ENCODE peak calls at places on chromosomes 16 and 17, in six cellular contexts. H is esophagus squamous epithelium, Y is testis, L is H54, K is GM12891, J is Peyer's patch. E is an unnamed sample.

GRCh38 chr16:3919413-3919812 is 38.9 kb upstream of the CREBBP start:
- DNase-seq in H (no peak), Y (no peak), L (no peak), K (no peak), J (no peak), E (no peak)

GRCh38 chr16:64153718-64154117 is 968.1 kb downstream of the CDH11 start:
- DNase-seq in H (no peak), Y (no peak), L (no peak), K (no peak), J (no peak), E (no peak)

GRCh38 chr16:52912565-52913173 is 140.0 kb downstream of the CHD9NB start:
- DNase-seq in H (no peak), Y (peak; percentile 74), L (peak; percentile 28), K (peak; percentile 12), J (no peak), E (peak; percentile 38)

GRCh38 chr17:12867726-12868125 is 78.4 kb downstream of the ARHGAP44 start:
- DNase-seq in H (no peak), Y (no peak), L (no peak), K (no peak), J (no peak), E (no peak)

GRCh38 chr17:7549401-7550055 is 670 bp downstream of the TNFSF12 start:
- DNase-seq in H (no peak), Y (no peak), L (no peak), K (peak; percentile 31), J (peak; percentile 55), E (no peak)

GRCh38 chr17:55446581-55447205 is 25.1 kb upstream of the MMD start:
- DNase-seq in H (no peak), Y (no peak), L (no peak), K (no peak), J (no peak), E (no peak)

GRCh38 chr17:21007646-21008045 is 35.2 kb downstream of the USP22 start:
- DNase-seq in H (no peak), Y (no peak), L (no peak), K (no peak), J (no peak), E (no peak)

GRCh38 chr17:48011405-48012150 is 26.0 kb downstream of the COPZ2 start:
- DNase-seq in H (no peak), Y (peak; percentile 41), L (peak; percentile 72), K (no peak), J (peak; percentile 63), E (peak; percentile 57)

GRCh38 chr16:71537643-71538042 is 11.4 kb downstream of the CHST4 start:
- DNase-seq in H (no peak), Y (peak; percentile 58), L (peak; percentile 12), K (peak; percentile 44), J (no peak), E (peak; percentile 66)

GRCh38 chr17:17518019-17518418 is 21.8 kb upstream of the RASD1 start:
- DNase-seq in H (no peak), Y (no peak), L (no peak), K (no peak), J (no peak), E (no peak)

GRCh38 chr17:29038511-29039300 is 4.2 kb upstream of the PIPOX start:
- DNase-seq in H (no peak), Y (no peak), L (no peak), K (no peak), J (no peak), E (peak; percentile 27)

GRCh38 chr17:2844386-2844785 is 48.1 kb downstream of the RAP1GAP2 start:
- DNase-seq in H (no peak), Y (no peak), L (no peak), K (no peak), J (no peak), E (no peak)

GRCh38 chr16:56048425-56049100 is 142.7 kb upstream of the GNAO1 start:
- DNase-seq in H (no peak), Y (no peak), L (no peak), K (peak; percentile 12), J (no peak), E (no peak)

GRCh38 chr17:67038861-67039365 is 5.4 kb upstream of the CACNG1 start:
- DNase-seq in H (no peak), Y (no peak), L (no peak), K (no peak), J (no peak), E (no peak)

GRCh38 chr17:69960755-69961154 is 114.3 kb upstream of the KCNJ16 start:
- DNase-seq in H (no peak), Y (peak; percentile 81), L (no peak), K (no peak), J (no peak), E (no peak)

GRCh38 chr17:80692931-80693467 is 148.4 kb downstream of the RPTOR start:
- DNase-seq in H (no peak), Y (no peak), L (no peak), K (no peak), J (no peak), E (no peak)

GRCh38 chr17:79792984-79793923 is 3.6 kb downstream of the CBX8 start:
- DNase-seq in H (no peak), Y (no peak), L (peak; percentile 77), K (no peak), J (no peak), E (no peak)

GRCh38 chr16:4570688-4571321 is 14.7 kb downstream of the C16orf96 start:
- DNase-seq in H (no peak), Y (no peak), L (no peak), K (no peak), J (no peak), E (no peak)

GRCh38 chr17:74042241-74042640 is 161.2 kb upstream of the RPL38 start:
- DNase-seq in H (no peak), Y (no peak), L (no peak), K (no peak), J (no peak), E (no peak)

GRCh38 chr16:67857547-67858233 is 10.2 kb upstream of the CENPT start:
- DNase-seq in H (no peak), Y (peak; percentile 60), L (peak; percentile 75), K (no peak), J (no peak), E (peak; percentile 70)

GRCh38 chr16:24610421-24610765 is 71.0 kb downstream of the RBBP6 start:
- DNase-seq in H (no peak), Y (peak; percentile 28), L (no peak), K (peak; percentile 16), J (no peak), E (no peak)

GRCh38 chr16:54936979-54937672 is 6.5 kb downstream of the IRX5 start:
- DNase-seq in H (no peak), Y (peak; percentile 59), L (no peak), K (no peak), J (no peak), E (peak; percentile 50)

GRCh38 chr17:58328195-58329034 is at the start of gene TSPOAP1:
- DNase-seq in H (no peak), Y (no peak), L (no peak), K (no peak), J (peak; percentile 85), E (peak; percentile 84)
- TF ChIP-seq POLR2A in H (no peak), Y (no peak), L (no peak), K (peak; percentile 99), J (no peak), E (peak; percentile 65)

GRCh38 chr16:83714286-83714685 is 93.5 kb upstream of the HSBP1 start:
- DNase-seq in H (no peak), Y (no peak), L (no peak), K (no peak), J (no peak), E (no peak)
- TF ChIP-seq POLR2A in H (no peak), Y (no peak), L (no peak), K (no peak), J (no peak), E (no peak)

DNA sequence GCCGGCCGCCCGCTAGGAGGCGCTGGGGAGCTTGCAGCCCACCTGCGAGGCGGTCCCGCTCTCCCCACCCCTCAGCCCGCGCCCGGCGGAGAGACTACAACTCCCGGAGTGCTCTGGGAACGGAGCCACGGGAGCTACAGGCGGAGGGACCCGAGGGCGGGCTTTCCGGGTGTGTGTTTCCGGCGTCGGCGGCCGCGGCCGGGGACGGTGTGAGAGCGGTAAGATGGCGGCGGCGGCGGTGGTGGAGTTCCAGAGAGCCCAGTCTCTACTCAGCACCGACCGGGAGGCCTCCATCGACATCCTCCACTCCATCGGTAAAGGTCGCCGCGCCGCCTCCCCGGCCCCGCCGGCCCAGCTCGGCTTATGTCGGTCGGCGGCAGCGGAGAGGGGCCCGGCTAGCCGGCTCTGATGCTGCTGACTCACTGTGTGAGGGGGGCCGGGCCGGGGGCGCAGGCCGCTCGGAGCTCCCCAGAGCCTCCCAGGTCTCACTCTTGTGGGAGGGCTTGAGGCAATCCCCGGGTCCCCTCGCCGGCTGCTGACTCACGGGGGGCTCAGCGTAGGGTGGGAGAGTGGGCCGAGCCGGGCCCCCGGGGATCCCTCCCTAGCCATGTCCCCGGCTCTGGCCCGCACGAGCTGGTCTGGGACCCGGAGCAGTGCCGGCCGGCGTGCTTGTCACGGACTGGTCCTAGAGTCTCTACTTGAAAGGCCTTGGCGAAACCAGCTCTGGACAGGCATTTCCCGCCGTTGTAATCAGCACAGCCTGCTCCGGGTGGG is at the start of gene PSMD11:
- DNase-seq in H (peak; percentile 82), Y (peak; percentile 99), L (peak; percentile 87), K (peak; percentile 97), J (peak; percentile 98), E (peak; percentile 98)
- TF ChIP-seq POLR2A in H (peak; percentile 52), Y (peak; percentile 28), L (peak; percentile 58), K (peak; percentile 50), J (peak; percentile 65), E (peak; percentile 73)

DNA sequence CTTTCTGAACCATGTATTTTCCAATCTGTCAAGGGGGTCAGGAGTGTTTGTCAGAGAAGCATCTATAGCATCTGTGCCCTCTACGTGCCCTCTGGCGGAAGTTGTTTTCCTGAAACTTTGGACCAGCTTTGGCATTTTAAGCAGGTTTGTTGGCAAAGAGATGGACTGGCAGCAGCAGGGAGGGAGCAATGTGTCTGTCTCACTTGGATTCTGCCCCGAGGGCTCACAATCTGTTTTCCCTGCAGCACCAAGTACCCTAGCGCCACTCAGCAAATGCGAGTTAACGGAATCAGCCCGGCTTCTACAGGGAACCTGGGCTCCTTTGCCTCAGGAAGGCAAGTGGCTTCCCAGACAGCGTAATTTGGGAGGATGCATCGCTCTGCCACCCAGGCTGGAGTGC is 17.4 kb downstream of the DUSP14 start:
- DNase-seq in H (no peak), Y (no peak), L (no peak), K (no peak), J (no peak), E (no peak)
- TF ChIP-seq POLR2A in H (no peak), Y (no peak), L (no peak), K (no peak), J (no peak), E (no peak)

E was measured in erythroblast.